ENCODE peak calls at places on chromosomes 2 and 18, in six cellular contexts. M is NCI-H774, H is left kidney, J is AG09309, F is globus pallidus, X is hepatic stellate cell. Q is an unnamed sample.

GRCh38 chr18:76524900-76525698 is 30.1 kb upstream of the ZNF516 start:
- DNase-seq in M (peak), F (peak), X (peak), J (no peak), H (peak), Q (no peak)

GRCh38 chr2:55102056-55102812 is 52.0 kb upstream of the RTN4 start:
- DNase-seq in M (no peak), X (no peak), F (no peak), H (no peak), J (peak), Q (no peak)

GRCh38 chr2:100291152-100291970 is 30.9 kb downstream of the LONRF2 start:
- DNase-seq in J (peak), X (peak), M (no peak), F (no peak), H (peak), Q (peak)

GRCh38 chr2:200050921-200051620 is 95.7 kb downstream of the MAIP1 start:
- DNase-seq in X (no peak), F (no peak), J (no peak), H (no peak), M (no peak), Q (no peak)

GRCh38 chr2:106531676-106532075 is 44.5 kb downstream of the CD8B2 start:
- DNase-seq in J (no peak), M (no peak), H (peak), X (no peak), F (no peak), Q (no peak)

GRCh38 chr2:208042041-208042440 is 16.7 kb upstream of the PLEKHM3 start:
- DNase-seq in X (peak), M (no peak), H (no peak), J (no peak), F (no peak), Q (no peak)

GRCh38 chr2:219285894-219286425 is 6.8 kb downstream of the DNAJB2 start:
- DNase-seq in X (no peak), F (peak), H (peak), J (no peak), M (no peak), Q (no peak)

GRCh38 chr2:141557329-141558098 is 573.3 kb downstream of the LRP1B start:
- DNase-seq in H (no peak), J (peak), F (no peak), M (no peak), X (peak), Q (no peak)

GRCh38 chr18:8844721-8845148 is 139.4 kb downstream of the MTCL1 start:
- DNase-seq in F (no peak), X (no peak), J (no peak), M (peak), H (peak), Q (no peak)

GRCh38 chr2:172162739-172163336 is 60.1 kb upstream of the DLX2 start:
- DNase-seq in M (no peak), X (no peak), J (no peak), F (no peak), H (no peak), Q (no peak)

GRCh38 chr2:188798159-188798558 is 176.0 kb upstream of the COL3A1 start:
- DNase-seq in F (no peak), H (peak), J (no peak), M (no peak), X (no peak), Q (no peak)

GRCh38 chr2:119682578-119682977 is 3.6 kb downstream of the TMEM177 start:
- DNase-seq in J (no peak), X (no peak), H (no peak), M (no peak), F (no peak), Q (no peak)

GRCh38 chr2:239832995-239833727 is 192.0 kb downstream of the NDUFA10 start:
- DNase-seq in H (no peak), X (no peak), F (no peak), J (no peak), M (no peak), Q (no peak)

GRCh38 chr18:45060102-45060501 is 379.4 kb downstream of the SETBP1 start:
- DNase-seq in M (no peak), F (no peak), J (no peak), X (no peak), H (no peak), Q (no peak)

GRCh38 chr2:141199711-141200110 is 931.1 kb downstream of the LRP1B start:
- DNase-seq in H (no peak), F (no peak), J (no peak), X (no peak), M (no peak), Q (no peak)

GRCh38 chr2:240925191-240925575 is 19.0 kb downstream of the CROCC2 start:
- DNase-seq in M (no peak), H (no peak), X (no peak), J (no peak), F (no peak), Q (no peak)

GRCh38 chr2:1993711-1994682 is 249.7 kb upstream of the PXDN start:
- DNase-seq in J (no peak), F (no peak), H (no peak), X (no peak), M (no peak), Q (no peak)

Q was measured in CMK.